ENCODE peak calls at places on chromosomes 1 and 21, in four cellular contexts. B is HepG2, J is SK-N-SH, E is H1. S is an unnamed sample.

GRCh38 chr1:201597551-201598230 is 58.8 kb downstream of the NAV1 start:
- DNase-seq in B (no peak), J (no peak), E (no peak), S (no peak)

GRCh38 chr1:89948726-89949345 is 46.1 kb upstream of the ZNF326 start:
- DNase-seq in B (no peak), J (no peak), E (no peak), S (no peak)

GRCh38 chr1:10665930-10666850 is 130.3 kb downstream of the CASZ1 start:
- DNase-seq in B (no peak), J (no peak), E (no peak), S (no peak)

GRCh38 chr1:218299416-218299815 is 14.3 kb downstream of the RRP15 start:
- DNase-seq in B (peak), J (no peak), E (no peak), S (no peak)

GRCh38 chr1:8073116-8073855 is 47.2 kb upstream of the ERRFI1 start:
- DNase-seq in B (no peak), J (no peak), E (no peak), S (no peak)

GRCh38 chr1:236370397-236370796 is 23.7 kb upstream of the EDARADD start:
- DNase-seq in B (no peak), J (no peak), E (no peak), S (no peak)

GRCh38 chr1:100989306-100990077 is 36.1 kb downstream of the DPH5 start:
- DNase-seq in B (no peak), J (no peak), E (no peak), S (no peak)

GRCh38 chr1:169550294-169550693 is 36.0 kb downstream of the F5 start:
- DNase-seq in B (peak), J (peak), E (no peak), S (no peak)

GRCh38 chr21:29979043-29979442 is 39.2 kb upstream of the GRIK1 start:
- DNase-seq in B (no peak), J (no peak), E (no peak), S (no peak)

GRCh38 chr1:22280526-22280925 is 137.6 kb upstream of the WNT4 start:
- DNase-seq in B (no peak), J (no peak), E (no peak), S (no peak)

GRCh38 chr1:171286032-171286705 is 27.8 kb upstream of the FMO4 start:
- DNase-seq in B (no peak), J (no peak), E (no peak), S (no peak)

GRCh38 chr1:3707298-3707938 is 44.8 kb upstream of the CCDC27 start:
- DNase-seq in B (no peak), J (no peak), E (peak), S (no peak)

GRCh38 chr21:40242586-40242985 is 375.3 kb downstream of the PCP4 start:
- DNase-seq in B (no peak), J (no peak), E (no peak), S (no peak)

GRCh38 chr1:21584096-21584495 is 74.9 kb downstream of the ALPL start:
- DNase-seq in B (no peak), J (no peak), E (no peak), S (no peak)

GRCh38 chr1:6414443-6414844 is 5.3 kb downstream of the HES2 start:
- DNase-seq in B (peak), J (peak), E (no peak), S (peak)

DNA sequence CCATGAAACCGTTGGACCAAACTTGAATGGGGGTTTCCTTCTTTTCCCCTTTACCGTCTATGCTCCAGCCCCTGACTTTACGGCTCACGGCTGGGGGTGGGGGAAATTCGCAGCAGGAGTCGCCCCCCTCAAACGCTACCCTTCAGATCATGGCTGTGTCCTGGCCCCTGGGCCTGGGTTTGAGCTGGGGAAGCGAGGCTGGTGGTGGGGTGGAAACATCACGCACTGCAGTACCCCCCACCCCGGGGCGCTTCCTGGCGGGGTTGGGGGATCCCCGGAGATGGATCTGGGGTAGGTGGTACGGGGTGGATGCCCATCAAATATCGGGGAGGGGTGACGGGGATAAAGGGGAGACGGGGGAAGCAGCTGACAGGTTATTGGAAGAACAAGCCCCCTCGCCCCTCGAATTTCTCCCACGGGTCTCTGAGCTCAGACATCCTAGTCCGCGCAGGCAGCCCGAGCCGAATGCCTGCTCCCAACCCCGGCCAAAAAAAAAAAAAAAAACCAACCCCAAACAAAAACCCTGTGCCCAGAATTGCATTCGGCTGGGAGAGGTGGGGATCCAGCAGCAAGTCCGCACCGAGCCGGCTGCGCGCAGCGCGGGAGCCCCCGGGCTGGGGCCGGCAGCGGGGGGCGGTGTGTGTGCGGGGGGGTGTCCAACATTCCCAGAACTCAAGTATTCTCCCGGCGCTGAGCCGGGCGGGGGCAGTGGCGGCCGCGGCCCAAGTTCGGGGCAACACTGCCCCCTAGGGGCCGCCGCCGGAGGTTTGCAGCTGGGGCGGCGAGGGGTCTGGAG is 59.0 kb upstream of the ACOT11 start:
- DNase-seq in B (peak), J (peak), E (peak), S (no peak)
- TF ChIP-seq TCF12 in B (no peak), J (no peak), E (peak), S (no peak)

GRCh38 chr1:151368000-151368744 is 4.3 kb downstream of the SELENBP1 start:
- DNase-seq in B (no peak), J (no peak), E (no peak), S (no peak)

GRCh38 chr1:151356668-151357067 is 9.6 kb upstream of the RFX5 start:
- DNase-seq in B (no peak), J (no peak), E (no peak), S (no peak)

GRCh38 chr1:151361883-151362282 is 10.6 kb downstream of the SELENBP1 start:
- DNase-seq in B (no peak), J (no peak), E (no peak), S (no peak)

GRCh38 chr1:151364996-151365395 is 7.5 kb downstream of the SELENBP1 start:
- DNase-seq in B (no peak), J (no peak), E (no peak), S (no peak)

GRCh38 chr1:151362308-151363155 is 10.0 kb downstream of the SELENBP1 start:
- DNase-seq in B (no peak), J (no peak), E (no peak), S (no peak)
- TF ChIP-seq TCF12 in B (no peak), J (no peak), E (no peak), S (no peak)

GRCh38 chr1:55262822-55263221 is 47.7 kb upstream of the USP24 start:
- DNase-seq in B (no peak), J (no peak), E (no peak), S (no peak)
- TF ChIP-seq TCF12 in B (no peak), J (no peak), E (no peak), S (no peak)

GRCh38 chr1:36771678-36772284 is 262.5 kb downstream of the GRIK3 start:
- DNase-seq in B (no peak), J (no peak), E (no peak), S (no peak)
- TF ChIP-seq TCF12 in B (no peak), J (no peak), E (no peak), S (no peak)

GRCh38 chr1:18955442-18956188 is 861 bp downstream of the IFFO2 start:
- DNase-seq in B (no peak), J (peak), E (no peak), S (no peak)
- TF ChIP-seq TCF12 in B (no peak), J (no peak), E (no peak), S (no peak)

GRCh38 chr1:205071801-205072200 is 12.5 kb downstream of the TMEM81 start:
- DNase-seq in B (no peak), J (no peak), E (no peak), S (no peak)
- TF ChIP-seq TCF12 in B (no peak), J (no peak), E (no peak), S (no peak)

DNA sequence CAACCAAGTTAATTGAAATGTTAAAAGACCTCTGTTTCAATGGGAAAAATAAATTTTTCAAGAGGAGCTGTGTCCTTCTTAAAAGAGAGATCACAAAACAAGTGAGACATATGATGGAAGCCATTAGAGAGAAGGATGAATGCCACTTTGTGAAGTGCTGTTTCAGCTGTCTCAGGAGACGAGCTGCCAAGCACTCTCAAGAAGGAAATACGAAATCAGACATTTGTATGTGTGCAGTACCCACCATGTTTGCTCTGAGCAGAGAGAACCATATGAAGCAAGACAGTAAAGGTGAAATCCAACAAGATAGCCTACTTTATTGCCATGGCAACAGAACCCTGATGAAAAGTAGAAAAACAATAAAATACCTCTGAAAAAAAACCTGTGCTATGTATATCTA is 168.1 kb downstream of the AMY1C start:
- DNase-seq in B (no peak), J (no peak), E (no peak), S (no peak)
- TF ChIP-seq TCF12 in B (no peak), J (no peak), E (no peak), S (no peak)

GRCh38 chr1:112237983-112238515 is 158.0 kb upstream of the CTTNBP2NL start:
- DNase-seq in B (no peak), J (no peak), E (peak), S (no peak)

GRCh38 chr1:112247036-112247597 is 148.9 kb upstream of the CTTNBP2NL start:
- DNase-seq in B (no peak), J (no peak), E (no peak), S (no peak)

GRCh38 chr1:112239953-112240352 is 156.1 kb upstream of the CTTNBP2NL start:
- DNase-seq in B (no peak), J (no peak), E (no peak), S (no peak)

GRCh38 chr1:112245114-112245513 is 150.9 kb upstream of the CTTNBP2NL start:
- DNase-seq in B (no peak), J (no peak), E (no peak), S (no peak)

DNA sequence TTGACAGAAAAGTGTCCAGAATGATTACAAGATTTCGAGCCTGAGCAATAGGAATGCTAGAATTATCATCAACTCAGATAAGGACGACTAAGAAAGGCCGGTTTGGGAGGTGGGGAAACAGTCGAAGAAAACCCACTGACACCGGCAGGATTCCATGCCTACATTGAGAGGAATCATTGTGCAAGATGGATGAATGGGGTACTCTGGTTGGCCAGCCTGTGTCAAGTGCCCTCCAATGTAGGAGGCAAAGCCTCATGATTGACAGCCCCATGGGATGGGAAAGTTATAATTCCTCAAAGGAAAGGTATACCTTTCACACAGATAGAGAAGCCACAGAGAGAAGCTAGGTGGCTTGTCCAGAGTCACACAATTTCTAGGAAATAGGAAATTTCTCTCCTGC is 153.5 kb upstream of the CTTNBP2NL start:
- DNase-seq in B (no peak), J (no peak), E (no peak), S (no peak)
- TF ChIP-seq TCF12 in B (no peak), J (no peak), E (no peak), S (no peak)